ENCODE peak calls at places on chromosomes 6 and 20, in five cellular contexts. K is B cell, Q is fibroblast of pulmonary artery, T is nephron progenitor cell, U is foreskin fibroblast. A is an unnamed sample.

GRCh38 chr6:69796081-69796626 is 656 bp downstream of the LMBRD1 start:
- DNase-seq in K (peak), Q (peak), T (no peak), U (peak), A (no peak)

GRCh38 chr20:59149678-59150504 is 13.7 kb upstream of the ZNF831 start:
- DNase-seq in K (peak), Q (no peak), T (peak), U (no peak), A (no peak)

GRCh38 chr6:162773996-162774395 is 46.2 kb downstream of the PACRG start:
- DNase-seq in K (no peak), Q (no peak), T (no peak), U (no peak), A (no peak)

GRCh38 chr6:13813011-13813410 is 1.3 kb downstream of the MCUR1 start:
- DNase-seq in K (no peak), Q (no peak), T (no peak), U (no peak), A (no peak)

GRCh38 chr6:141265748-141266647 is 866.7 kb upstream of the GJE1 start:
- DNase-seq in K (no peak), Q (no peak), T (no peak), U (no peak), A (no peak)

GRCh38 chr20:32007787-32008616 is 2.2 kb upstream of the CCM2L start:
- DNase-seq in K (no peak), Q (peak), T (no peak), U (no peak), A (no peak)

GRCh38 chr20:41631826-41632225 is 13.6 kb upstream of the CHD6 start:
- DNase-seq in K (no peak), Q (peak), T (no peak), U (peak), A (no peak)

GRCh38 chr20:1533059-1533458 is 24.4 kb downstream of the SIRPD start:
- DNase-seq in K (no peak), Q (no peak), T (no peak), U (no peak), A (no peak)

GRCh38 chr20:58723628-58723984 is 31.0 kb downstream of the NPEPL1 start:
- DNase-seq in K (no peak), Q (no peak), T (no peak), U (no peak), A (no peak)

GRCh38 chr6:190596-191395 is 101.5 kb upstream of the DUSP22 start:
- DNase-seq in K (no peak), Q (no peak), T (peak), U (no peak), A (no peak)

GRCh38 chr20:20713244-20713765 is 861 bp upstream of the RALGAPA2 start:
- DNase-seq in K (no peak), Q (no peak), T (no peak), U (no peak), A (no peak)

GRCh38 chr6:12419626-12420272 is 129.6 kb downstream of the EDN1 start:
- DNase-seq in K (no peak), Q (no peak), T (no peak), U (no peak), A (no peak)

GRCh38 chr20:25042531-25043498 is 15.1 kb downstream of the ACSS1 start:
- DNase-seq in K (peak), Q (no peak), T (no peak), U (no peak), A (no peak)

GRCh38 chr20:29497261-29497671 is 1760.2 kb upstream of the DEFB115 start:
- DNase-seq in K (no peak), Q (peak), T (no peak), U (no peak), A (no peak)

GRCh38 chr6:14711056-14711703 is 534.7 kb upstream of the JARID2 start:
- DNase-seq in K (peak), Q (peak), T (no peak), U (peak), A (no peak)

GRCh38 chr6:25006565-25007001 is 70.8 kb upstream of the RIPOR2 start:
- DNase-seq in K (peak), Q (peak), T (no peak), U (peak), A (no peak)

GRCh38 chr6:100116409-100117194 is 122.6 kb upstream of the MCHR2 start:
- DNase-seq in K (no peak), Q (peak), T (peak), U (peak), A (no peak)

GRCh38 chr6:29009358-29009757 is 4.2 kb upstream of the ZNF311 start:
- DNase-seq in K (no peak), Q (no peak), T (no peak), U (no peak), A (no peak)

GRCh38 chr20:4225778-4226177 is 210.4 kb upstream of the RNF24 start:
- DNase-seq in K (no peak), Q (peak), T (no peak), U (peak), A (no peak)

GRCh38 chr20:43744121-43744520 is 17.3 kb upstream of the GTSF1L start:
- DNase-seq in K (no peak), Q (no peak), T (no peak), U (peak), A (no peak)

GRCh38 chr20:43914697-43915208 is at the start of gene TOX2:
- DNase-seq in K (peak), Q (peak), T (peak), U (no peak), A (no peak)

GRCh38 chr20:41248371-41249024 is 69.0 kb downstream of the ZHX3 start:
- DNase-seq in K (no peak), Q (peak), T (no peak), U (peak), A (no peak)

GRCh38 chr20:35909796-35910195 is 44.5 kb downstream of the SCAND1 start:
- DNase-seq in K (no peak), Q (no peak), T (no peak), U (no peak), A (no peak)

GRCh38 chr20:38158701-38159325 is 6.3 kb downstream of the TGM2 start:
- DNase-seq in K (no peak), Q (peak), T (no peak), U (no peak), A (no peak)

GRCh38 chr20:47751449-47751848 is 33.8 kb downstream of the SULF2 start:
- DNase-seq in K (no peak), Q (no peak), T (no peak), U (no peak), A (no peak)
- TF ChIP-seq CTCF in K (no peak), Q (no peak), T (no peak), U (no peak), A (no peak)

DNA sequence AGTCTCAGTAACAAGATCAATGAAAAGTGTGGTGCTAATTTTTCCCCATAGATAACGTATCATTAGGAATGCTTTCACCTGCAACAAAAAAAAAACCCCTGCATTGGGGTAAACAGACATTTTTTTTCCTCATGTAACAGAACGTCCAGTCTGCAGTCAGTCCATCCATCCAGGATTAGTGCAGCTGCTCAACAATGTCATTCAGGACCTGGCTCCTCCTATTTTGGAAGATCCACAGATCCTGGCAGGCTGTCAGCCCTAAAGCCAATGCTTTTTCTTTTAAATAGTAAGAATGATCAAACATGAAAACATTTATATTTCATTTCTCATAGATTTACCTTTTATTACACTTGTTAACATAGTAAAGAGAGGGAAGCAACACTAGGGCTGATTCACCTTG is 116.5 kb upstream of the CCDC28A start:
- DNase-seq in K (no peak), Q (no peak), T (no peak), U (no peak), A (no peak)
- TF ChIP-seq CTCF in K (no peak), Q (no peak), T (no peak), U (no peak), A (no peak)

GRCh38 chr20:23667666-23668065 is 21.2 kb downstream of the CST4 start:
- DNase-seq in K (no peak), Q (no peak), T (no peak), U (no peak), A (no peak)
- TF ChIP-seq CTCF in K (no peak), Q (no peak), T (no peak), U (no peak), A (no peak)

DNA sequence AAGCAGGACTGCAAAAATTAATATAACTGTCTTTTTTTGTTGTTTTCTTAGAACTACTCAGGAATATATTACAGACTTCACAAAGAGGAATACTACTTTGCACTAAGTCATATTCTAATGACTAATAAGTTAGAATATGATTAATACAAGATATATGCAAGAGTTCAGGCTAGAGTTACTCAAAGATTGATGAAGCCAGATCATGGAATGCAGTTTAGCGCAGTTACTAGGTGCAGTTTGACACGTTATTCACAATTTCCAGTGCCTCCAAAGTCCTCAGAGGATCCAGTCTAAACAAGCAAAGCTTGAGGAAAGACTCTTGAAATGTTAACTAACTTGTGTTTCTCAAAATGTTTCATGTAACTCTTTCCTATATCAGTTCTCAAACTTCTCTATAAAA is 1.2 kb upstream of the MYCT1 start:
- DNase-seq in K (no peak), Q (peak), T (no peak), U (peak), A (no peak)
- TF ChIP-seq CTCF in K (no peak), Q (no peak), T (no peak), U (no peak), A (no peak)

GRCh38 chr6:6505111-6505510 is 83.4 kb upstream of the LY86 start:
- DNase-seq in K (no peak), Q (no peak), T (no peak), U (no peak), A (no peak)
- TF ChIP-seq CTCF in K (no peak), Q (no peak), T (no peak), U (no peak), A (peak)

GRCh38 chr6:39917981-39918380 is 16.3 kb downstream of the MOCS1 start:
- DNase-seq in K (no peak), Q (no peak), T (no peak), U (no peak), A (no peak)
- TF ChIP-seq CTCF in K (no peak), Q (no peak), T (no peak), U (no peak), A (no peak)

GRCh38 chr6:133432021-133432989 is 191.1 kb downstream of the EYA4 start:
- DNase-seq in K (no peak), Q (peak), T (peak), U (no peak), A (no peak)
- TF ChIP-seq CTCF in K (no peak), Q (no peak), T (no peak), U (no peak), A (no peak)

GRCh38 chr6:126339796-126340750 is at the start of gene CENPW:
- DNase-seq in K (peak), Q (peak), T (peak), U (peak), A (peak)

GRCh38 chr6:126341126-126341525 is 1.2 kb downstream of the CENPW start:
- DNase-seq in K (no peak), Q (no peak), T (no peak), U (no peak), A (no peak)

GRCh38 chr6:126333729-126334128 is 6.2 kb upstream of the CENPW start:
- DNase-seq in K (no peak), Q (no peak), T (no peak), U (no peak), A (no peak)

GRCh38 chr6:126337323-126337722 is 2.6 kb upstream of the CENPW start:
- DNase-seq in K (no peak), Q (peak), T (no peak), U (peak), A (no peak)

DNA sequence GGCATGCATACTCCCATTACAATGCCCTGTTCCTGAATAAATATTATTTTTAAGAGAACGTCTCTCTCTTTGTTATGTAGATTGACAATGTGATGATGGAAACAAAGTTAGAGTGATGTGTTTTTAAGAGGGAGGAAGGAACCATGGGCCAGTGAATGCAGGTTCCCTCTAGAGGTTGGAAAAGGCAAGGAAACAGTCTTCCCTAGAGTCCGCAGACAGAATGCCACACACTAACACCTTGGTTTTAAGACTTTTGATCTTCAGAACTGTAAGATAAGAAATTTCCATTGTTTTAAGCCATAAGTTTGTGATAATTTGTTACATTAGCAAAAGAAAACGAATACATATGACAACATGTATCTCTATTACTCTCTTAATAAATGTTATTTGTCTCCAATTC is 4.7 kb upstream of the CENPW start:
- DNase-seq in K (no peak), Q (no peak), T (no peak), U (no peak), A (no peak)
- TF ChIP-seq CTCF in K (no peak), Q (no peak), T (no peak), U (no peak), A (no peak)

GRCh38 chr20:46708172-46708860 is 1.1 kb upstream of the SLC2A10 start:
- DNase-seq in K (no peak), Q (no peak), T (no peak), U (no peak), A (no peak)
- TF ChIP-seq CTCF in K (no peak), Q (peak), T (peak), U (no peak), A (no peak)

GRCh38 chr20:61599061-61599930 is 347.2 kb downstream of the CDH4 start:
- DNase-seq in K (no peak), Q (no peak), T (peak), U (no peak), A (no peak)
- TF ChIP-seq CTCF in K (no peak), Q (no peak), T (peak), U (no peak), A (no peak)

A was measured in D721Med.